ENCODE peak calls at places on chromosomes 1 and 21, in seven cellular contexts. S, E, M, C, Z, V and F are unnamed samples.

GRCh38 chr21:33027401-33028185 is 1.9 kb downstream of the OLIG2 start:
- DNase-seq in S (no peak), E (no peak), M (no peak), C (no peak), Z (no peak), V (no peak), F (no peak)

GRCh38 chr1:63645301-63645700 is 52.1 kb downstream of the PGM1 start:
- DNase-seq in S (no peak), E (no peak), M (no peak), C (no peak), Z (no peak), V (no peak), F (no peak)

GRCh38 chr1:45365051-45365450 is 24.8 kb upstream of the MUTYH start:
- DNase-seq in S (no peak), E (no peak), M (no peak), C (no peak), Z (no peak), V (no peak), F (no peak)

GRCh38 chr21:30216041-30216723 is at the start of gene CLDN8:
- DNase-seq in S (no peak), E (no peak), M (peak; percentile 21), C (no peak), Z (no peak), V (no peak), F (no peak)

GRCh38 chr1:26555550-26555981 is 26.0 kb downstream of the RPS6KA1 start:
- DNase-seq in S (no peak), E (no peak), M (no peak), C (no peak), Z (peak; percentile 24), V (no peak), F (no peak)

GRCh38 chr1:18294437-18295176 is 186.1 kb upstream of the KLHDC7A start:
- DNase-seq in S (no peak), E (no peak), M (no peak), C (peak; percentile 31), Z (no peak), V (no peak), F (no peak)

GRCh38 chr21:32083175-32083574 is 195.7 kb downstream of the MIS18A start:
- DNase-seq in S (no peak), E (no peak), M (no peak), C (no peak), Z (peak; percentile 53), V (no peak), F (no peak)

GRCh38 chr1:172726740-172727139 is 67.8 kb downstream of the FASLG start:
- DNase-seq in S (no peak), E (no peak), M (no peak), C (no peak), Z (no peak), V (no peak), F (no peak)

GRCh38 chr1:2840036-2840809 is 38.7 kb upstream of the TTC34 start:
- DNase-seq in S (no peak), E (no peak), M (no peak), C (no peak), Z (no peak), V (no peak), F (no peak)

GRCh38 chr1:109643385-109644230 is 12.3 kb upstream of the GSTM4 start:
- DNase-seq in S (peak; percentile 68), E (peak; percentile 83), M (peak; percentile 51), C (peak; percentile 93), Z (peak; percentile 79), V (peak; percentile 93), F (peak; percentile 65)

GRCh38 chr1:37932759-37933158 is 14.1 kb downstream of the INPP5B start:
- DNase-seq in S (no peak), E (no peak), M (peak; percentile 88), C (no peak), Z (no peak), V (no peak), F (peak; percentile 63)

GRCh38 chr1:38611661-38612211 is 247.8 kb downstream of the RRAGC start:
- DNase-seq in S (no peak), E (no peak), M (no peak), C (no peak), Z (peak; percentile 72), V (no peak), F (no peak)

GRCh38 chr1:8419172-8419571 is 101.3 kb downstream of the SLC45A1 start:
- DNase-seq in S (no peak), E (no peak), M (no peak), C (no peak), Z (no peak), V (no peak), F (no peak)

GRCh38 chr1:15172405-15173259 is 19.1 kb downstream of the TMEM51 start:
- DNase-seq in S (peak; percentile 29), E (no peak), M (peak; percentile 94), C (no peak), Z (no peak), V (peak; percentile 6), F (peak; percentile 29)

GRCh38 chr21:19999369-20000272 is 998.6 kb upstream of the NCAM2 start:
- DNase-seq in S (no peak), E (no peak), M (no peak), C (no peak), Z (peak; percentile 44), V (no peak), F (no peak)

GRCh38 chr1:100536031-100536430 is 1.9 kb upstream of the GPR88 start:
- DNase-seq in S (peak; percentile 34), E (no peak), M (no peak), C (no peak), Z (no peak), V (no peak), F (no peak)

GRCh38 chr1:61618755-61619154 is 106.2 kb downstream of the TM2D1 start:
- DNase-seq in S (no peak), E (no peak), M (no peak), C (no peak), Z (no peak), V (no peak), F (no peak)

GRCh38 chr21:26964379-26964778 is 2.5 kb downstream of the ADAMTS5 start:
- DNase-seq in S (no peak), E (peak; percentile 66), M (no peak), C (peak; percentile 66), Z (no peak), V (no peak), F (no peak)

GRCh38 chr1:53025034-53025777 is 36.8 kb upstream of the PODN start:
- DNase-seq in S (no peak), E (peak; percentile 31), M (no peak), C (no peak), Z (no peak), V (no peak), F (peak; percentile 55)

GRCh38 chr1:8680628-8681316 is 136.7 kb downstream of the RERE start:
- DNase-seq in S (peak; percentile 15), E (no peak), M (no peak), C (no peak), Z (no peak), V (no peak), F (no peak)

GRCh38 chr1:225425211-225425786 is 2.5 kb downstream of the LBR start:
- DNase-seq in S (no peak), E (no peak), M (peak; percentile 62), C (no peak), Z (no peak), V (no peak), F (no peak)

GRCh38 chr21:23131177-23131576 is 2133.0 kb downstream of the NCAM2 start:
- DNase-seq in S (no peak), E (no peak), M (no peak), C (no peak), Z (no peak), V (no peak), F (no peak)

GRCh38 chr1:186864296-186864695 is 35.5 kb downstream of the PLA2G4A start:
- DNase-seq in S (no peak), E (no peak), M (no peak), C (no peak), Z (no peak), V (no peak), F (no peak)

GRCh38 chr1:54548389-54549044 is 489 bp downstream of the ACOT11 start:
- DNase-seq in S (no peak), E (no peak), M (no peak), C (no peak), Z (peak; percentile 18), V (peak; percentile 42), F (no peak)

GRCh38 chr1:91717839-91718238 is 168.1 kb downstream of the TGFBR3 start:
- DNase-seq in S (no peak), E (no peak), M (no peak), C (no peak), Z (no peak), V (no peak), F (no peak)

GRCh38 chr1:156860113-156860638 is 489 bp upstream of the NTRK1 start:
- DNase-seq in S (peak; percentile 54), E (peak; percentile 36), M (peak; percentile 49), C (no peak), Z (peak; percentile 78), V (no peak), F (peak; percentile 23)

GRCh38 chr1:172041689-172042088 is 200.4 kb downstream of the DNM3 start:
- DNase-seq in S (no peak), E (no peak), M (no peak), C (no peak), Z (no peak), V (no peak), F (no peak)

GRCh38 chr1:89130716-89131115 is 4.8 kb upstream of the GBP2 start:
- DNase-seq in S (no peak), E (no peak), M (no peak), C (no peak), Z (no peak), V (no peak), F (no peak)

GRCh38 chr21:35904995-35905972 is 155.0 kb downstream of the SETD4 start:
- DNase-seq in S (no peak), E (peak; percentile 38), M (no peak), C (peak; percentile 66), Z (no peak), V (peak; percentile 60), F (no peak)

GRCh38 chr1:16973215-16973614 is 7.2 kb downstream of the MFAP2 start:
- DNase-seq in S (no peak), E (no peak), M (no peak), C (no peak), Z (no peak), V (no peak), F (no peak)
- H3K36me3 ChIP-seq in S (no peaks in the 10 kb centered on the region), E (peaks cover 2% of the 10 kb centered on the region), M (peaks cover 3% of the 10 kb centered on the region), C (no peaks in the 10 kb centered on the region), Z (no peaks in the 10 kb centered on the region), V (peaks cover 4% of the 10 kb centered on the region), F (peaks cover 19% of the 10 kb centered on the region)

GRCh38 chr1:219927956-219928790 is at the start of gene SLC30A10:
- DNase-seq in S (no peak), E (no peak), M (peak; percentile 5), C (peak; percentile 64), Z (peak; percentile 30), V (no peak), F (no peak)
- TF ChIP-seq CTCF in S (no peak), E (no peak), M (no peak), C (no peak), Z (peak; percentile 11), V (no peak), F (peak; percentile 20)

GRCh38 chr1:24906760-24907490 is 23.2 kb downstream of the RUNX3 start:
- DNase-seq in S (no peak), E (no peak), M (no peak), C (no peak), Z (no peak), V (peak; percentile 26), F (no peak)
- H3K36me3 ChIP-seq in S (peaks cover 4% of the 10 kb centered on the region), E (no peaks in the 10 kb centered on the region), M (no peaks in the 10 kb centered on the region), C (no peaks in the 10 kb centered on the region), Z (no peaks in the 10 kb centered on the region), V (no peaks in the 10 kb centered on the region), F (peaks cover 6% of the 10 kb centered on the region)

DNA sequence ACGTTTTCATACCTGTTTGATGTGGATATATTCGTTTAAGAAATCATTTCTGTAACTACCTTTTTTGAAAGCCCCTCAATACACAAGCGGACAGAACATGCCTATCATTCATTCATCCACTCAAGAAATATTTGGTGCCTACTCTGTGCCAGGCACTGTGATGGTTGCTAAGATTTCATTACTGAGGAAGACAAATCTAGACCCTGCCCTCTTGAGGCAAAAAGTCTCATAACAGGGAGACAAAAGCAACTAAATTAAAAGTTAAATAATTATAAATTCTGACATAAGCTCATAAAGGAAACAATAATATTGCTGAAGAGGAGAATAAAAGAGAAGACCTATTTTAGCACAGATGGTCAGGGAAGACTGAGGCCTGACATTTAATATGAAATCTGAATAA is 203.5 kb upstream of the ZNHIT6 start:
- DNase-seq in S (no peak), E (no peak), M (no peak), C (no peak), Z (no peak), V (no peak), F (peak; percentile 6)
- TF ChIP-seq CTCF in S (peak; percentile 23), E (no peak), M (peak; percentile 41), C (no peak), Z (peak; percentile 15), V (no peak), F (peak; percentile 52)